ENCODE peak calls at places on chromosome 16, in four cellular contexts. Y is psoas muscle, L is OCI-LY7, D is IMR-90. V is an unnamed sample.

GRCh38 chr16:19753815-19754643 is 36.0 kb downstream of the IQCK start:
- DNase-seq in D (peak; percentile 83), L (no peak), Y (no peak), V (no peak)

GRCh38 chr16:82062645-82063058 is 27.6 kb downstream of the HSD17B2 start:
- DNase-seq in D (peak; percentile 71), Y (no peak), L (no peak), V (no peak)

GRCh38 chr16:23833504-23833903 is 2.3 kb upstream of the PRKCB start:
- DNase-seq in L (no peak), Y (no peak), D (no peak), V (no peak)

GRCh38 chr16:12637002-12637401 is 166.7 kb downstream of the CPPED1 start:
- DNase-seq in Y (no peak), D (no peak), L (no peak), V (no peak)

GRCh38 chr16:17409894-17410293 is 60.9 kb downstream of the XYLT1 start:
- DNase-seq in Y (no peak), D (no peak), L (no peak), V (no peak)

GRCh38 chr16:59121411-59121810 is 387.3 kb upstream of the GOT2 start:
- DNase-seq in D (no peak), Y (no peak), L (no peak), V (no peak)

GRCh38 chr16:48334325-48334724 is 50.9 kb downstream of the SIAH1 start:
- DNase-seq in L (no peak), D (no peak), Y (no peak), V (no peak)

GRCh38 chr16:89141884-89142267 is 29.7 kb upstream of the CDH15 start:
- DNase-seq in Y (no peak), L (no peak), D (no peak), V (no peak)

GRCh38 chr16:56357291-56357764 is 68.0 kb downstream of the AMFR start:
- DNase-seq in D (peak; percentile 63), L (no peak), Y (no peak), V (no peak)

GRCh38 chr16:54340531-54340930 is 53.9 kb upstream of the IRX3 start:
- DNase-seq in D (no peak), L (no peak), Y (no peak), V (no peak)

GRCh38 chr16:27639588-27640276 is 89.8 kb downstream of the KATNIP start:
- DNase-seq in D (peak; percentile 65), Y (no peak), L (peak; percentile 53), V (peak; percentile 44)

GRCh38 chr16:52470601-52471000 is 76.3 kb downstream of the TOX3 start:
- DNase-seq in L (no peak), D (no peak), Y (no peak), V (no peak)

GRCh38 chr16:31141489-31142108 is 6.1 kb upstream of the PRSS8 start:
- DNase-seq in D (peak; percentile 84), L (no peak), Y (no peak), V (no peak)

GRCh38 chr16:82043680-82044584 is 8.9 kb downstream of the HSD17B2 start:
- DNase-seq in Y (no peak), D (peak; percentile 75), L (no peak), V (peak; percentile 24)

GRCh38 chr16:86917471-86918365 is 339.4 kb downstream of the FOXL1 start:
- DNase-seq in L (no peak), D (no peak), Y (no peak), V (no peak)

GRCh38 chr16:87316923-87317765 is at the start of gene C16orf95:
- DNase-seq in D (peak; percentile 93), L (peak; percentile 96), Y (peak; percentile 95), V (peak; percentile 85)

GRCh38 chr16:48538746-48539484 is 71.1 kb downstream of the N4BP1 start:
- DNase-seq in Y (no peak), D (no peak), L (no peak), V (no peak)

GRCh38 chr16:14338236-14338635 is 267.1 kb downstream of the MRTFB start:
- DNase-seq in L (no peak), D (no peak), Y (no peak), V (no peak)

GRCh38 chr16:56032072-56032471 is 156.9 kb upstream of the CES5A start:
- DNase-seq in D (no peak), L (no peak), Y (no peak), V (no peak)

GRCh38 chr16:87216148-87216823 is 100.9 kb downstream of the C16orf95 start:
- DNase-seq in L (no peak), D (no peak), Y (no peak), V (no peak)

GRCh38 chr16:57802635-57803412 is 533 bp upstream of the KIFC3 start:
- DNase-seq in D (peak; percentile 54), Y (no peak), L (no peak), V (no peak)

GRCh38 chr16:10762336-10762995 is 18.8 kb downstream of the NUBP1 start:
- DNase-seq in L (no peak), Y (no peak), D (no peak), V (no peak)

GRCh38 chr16:11139624-11140375 is 116.2 kb downstream of the SOCS1 start:
- DNase-seq in L (no peak), D (no peak), Y (no peak), V (no peak)

GRCh38 chr16:54945063-54945462 is 14.4 kb downstream of the IRX5 start:
- DNase-seq in D (no peak), Y (no peak), L (no peak), V (no peak)

GRCh38 chr16:20901441-20902112 is 1.0 kb downstream of the LYRM1 start:
- DNase-seq in L (peak; percentile 67), Y (peak; percentile 36), D (peak; percentile 54), V (no peak)

GRCh38 chr16:69595127-69596036 is 29.6 kb downstream of the NFAT5 start:
- DNase-seq in D (peak; percentile 76), Y (no peak), L (no peak), V (no peak)

GRCh38 chr16:70708381-70709253 is 22.8 kb upstream of the MTSS2 start:
- DNase-seq in Y (no peak), L (no peak), D (no peak), V (no peak)

GRCh38 chr16:74743668-74744299 is 30.8 kb downstream of the FA2H start:
- DNase-seq in Y (no peak), L (no peak), D (peak; percentile 79), V (no peak)

GRCh38 chr16:27387724-27388123 is 14.2 kb upstream of the IL21R start:
- DNase-seq in L (no peak), D (no peak), Y (no peak), V (no peak)

GRCh38 chr16:16925432-16925831 is 545.3 kb downstream of the XYLT1 start:
- DNase-seq in L (no peak), Y (no peak), D (no peak), V (no peak)

GRCh38 chr16:47461598-47462266 is 601 bp downstream of the PHKB start:
- DNase-seq in L (peak; percentile 69), D (peak; percentile 48), Y (no peak), V (no peak)

GRCh38 chr16:11743308-11744074 is 834 bp upstream of the TXNDC11 start:
- DNase-seq in D (peak; percentile 49), Y (peak; percentile 50), L (peak; percentile 52), V (no peak)

GRCh38 chr16:70689970-70690905 is 4.4 kb upstream of the MTSS2 start:
- DNase-seq in Y (peak; percentile 40), L (no peak), D (no peak), V (no peak)

GRCh38 chr16:31568577-31569359 is 41.1 kb downstream of the AHSP start:
- DNase-seq in D (no peak), Y (no peak), L (no peak), V (no peak)

GRCh38 chr16:87538160-87538559 is 45.3 kb upstream of the ZCCHC14 start:
- DNase-seq in Y (no peak), L (no peak), D (peak; percentile 59), V (no peak)

GRCh38 chr16:89687092-89687940 is 827 bp downstream of the CDK10 start:
- DNase-seq in L (peak; percentile 73), D (peak; percentile 52), Y (no peak), V (no peak)

GRCh38 chr16:1354815-1355214 is 3.1 kb downstream of the GNPTG start:
- DNase-seq in L (no peak), D (no peak), Y (no peak), V (no peak)

GRCh38 chr16:82657239-82657638 is 30.5 kb downstream of the CDH13 start:
- DNase-seq in Y (no peak), L (no peak), D (peak; percentile 79), V (no peak)

GRCh38 chr16:84820305-84820684 is 510 bp downstream of the CRISPLD2 start:
- DNase-seq in Y (no peak), L (no peak), D (no peak), V (no peak)
- H3K4me3 ChIP-seq in Y (peak overlapping the region; percentile 65), L (no peak overlapping the region), D (peak overlapping the region; percentile 52), V (peak overlapping the region; percentile 46)

GRCh38 chr16:67339453-67339852 is 12.8 kb downstream of the LRRC36 start:
- DNase-seq in Y (no peak), L (peak; percentile 16), D (peak; percentile 60), V (peak; percentile 11)
- TF ChIP-seq CTCF in Y (no peak), L (peak; percentile 70), D (peak; percentile 52), V (peak; percentile 23)

GRCh38 chr16:50880926-50881325 is 139.0 kb downstream of the CYLD start:
- DNase-seq in D (no peak), L (no peak), Y (no peak), V (no peak)

GRCh38 chr16:50878536-50878935 is 136.7 kb downstream of the CYLD start:
- DNase-seq in L (no peak), D (no peak), Y (no peak), V (no peak)

GRCh38 chr16:50881331-50881830 is 139.5 kb downstream of the CYLD start:
- DNase-seq in D (no peak), Y (no peak), L (no peak), V (no peak)

GRCh38 chr16:50879873-50880695 is 138.2 kb downstream of the CYLD start:
- DNase-seq in L (no peak), D (no peak), Y (no peak), V (no peak)

DNA sequence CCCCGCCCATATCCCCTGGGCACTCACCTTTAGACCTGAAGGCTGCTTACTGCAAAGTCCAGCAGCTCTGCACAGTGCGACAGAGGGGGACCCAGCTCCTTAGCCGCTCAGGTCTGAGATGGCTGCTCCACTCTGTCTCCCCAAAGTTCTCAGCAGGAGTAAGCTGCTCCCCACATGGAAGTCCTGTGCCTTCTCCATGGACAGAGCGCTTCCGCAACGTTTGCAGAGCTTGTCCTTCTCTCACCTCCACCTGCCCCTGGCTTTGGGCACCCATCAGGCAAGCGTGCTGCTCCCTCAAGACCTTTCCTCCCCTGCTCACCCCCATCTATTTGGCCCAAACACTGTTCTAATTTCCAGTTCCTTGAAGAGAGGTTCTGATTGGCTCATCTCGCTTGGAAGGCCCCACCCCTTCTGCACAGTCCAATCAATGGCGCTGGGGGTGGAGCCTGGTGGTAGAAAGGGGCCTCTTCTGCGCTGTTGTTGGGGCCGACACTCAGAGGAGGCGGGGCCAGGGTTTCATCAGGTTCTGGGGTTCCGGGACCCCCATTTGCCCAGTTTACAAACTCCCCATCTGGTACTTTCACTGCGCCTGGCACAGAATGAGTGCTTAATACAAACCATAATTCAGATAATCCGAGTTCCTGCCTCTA is 137.2 kb downstream of the CYLD start:
- DNase-seq in Y (no peak), L (no peak), D (no peak), V (no peak)
- H3K4me3 ChIP-seq in Y (no peak overlapping the region), L (no peak overlapping the region), D (no peak overlapping the region), V (no peak overlapping the region)

GRCh38 chr16:15507959-15508336 is 73.6 kb downstream of the BMERB1 start:
- DNase-seq in Y (no peak), D (no peak), L (no peak), V (no peak)

GRCh38 chr16:15509593-15510520 is 75.5 kb downstream of the BMERB1 start:
- DNase-seq in Y (no peak), L (no peak), D (peak; percentile 60), V (no peak)

GRCh38 chr16:15506441-15506840 is 72.1 kb downstream of the BMERB1 start:
- DNase-seq in Y (no peak), L (no peak), D (no peak), V (no peak)

GRCh38 chr16:15509051-15509592 is 74.7 kb downstream of the BMERB1 start:
- DNase-seq in L (no peak), Y (no peak), D (no peak), V (no peak)

GRCh38 chr16:15507299-15507958 is 73.0 kb downstream of the BMERB1 start:
- DNase-seq in Y (peak; percentile 40), L (no peak), D (peak; percentile 53), V (no peak)
- TF ChIP-seq CTCF in Y (no peak), L (no peak), D (no peak), V (no peak)